ENCODE peak calls at places on chromosomes 6 and 20, in seven cellular contexts. U is tibial nerve; E is NCI-H446; K is lower lobe of right lung; V is naive thymus-derived CD8-positive, alpha-beta T cell; P is activated naive CD8-positive, alpha-beta T cell treated with anti-CD3 and anti-CD28 coated beads for 36 hours; R is left lung. Y is an unnamed sample.

GRCh38 chr20:58479666-58480454 is 35.3 kb downstream of the APCDD1L start:
- DNase-seq in V (no peak), R (no peak), U (no peak), P (no peak), K (no peak), E (no peak), Y (no peak)

GRCh38 chr20:3660262-3661059 is 2.7 kb downstream of the GFRA4 start:
- DNase-seq in K (no peak), E (no peak), P (no peak), R (no peak), U (no peak), V (no peak), Y (no peak)

GRCh38 chr20:50223321-50223995 is 32.8 kb downstream of the CEBPB start:
- DNase-seq in K (peak; percentile 64), U (no peak), P (no peak), E (no peak), V (no peak), R (no peak), Y (no peak)

GRCh38 chr6:6004147-6004995 is 2.4 kb downstream of the NRN1 start:
- DNase-seq in K (no peak), U (no peak), P (no peak), R (no peak), E (no peak), V (no peak), Y (no peak)

GRCh38 chr6:137387365-137387764 is 106.8 kb downstream of the OLIG3 start:
- DNase-seq in V (no peak), E (no peak), P (no peak), R (no peak), K (no peak), U (no peak), Y (no peak)

GRCh38 chr20:63933646-63934045 is 22.6 kb downstream of the UCKL1 start:
- DNase-seq in K (no peak), P (no peak), R (no peak), U (no peak), V (no peak), E (no peak), Y (no peak)

GRCh38 chr6:41367061-41367460 is 31.7 kb downstream of the NCR2 start:
- DNase-seq in V (no peak), U (no peak), E (no peak), K (no peak), P (no peak), R (no peak), Y (peak; percentile 37)

GRCh38 chr6:82056567-82056966 is 191.0 kb downstream of the IBTK start:
- DNase-seq in E (no peak), K (no peak), P (no peak), U (no peak), V (no peak), R (no peak), Y (no peak)

GRCh38 chr20:8722277-8722928 is 346.5 kb upstream of the PLCB4 start:
- DNase-seq in R (no peak), P (no peak), E (peak; percentile 86), V (peak; percentile 32), K (no peak), U (no peak), Y (no peak)

GRCh38 chr6:11744753-11745152 is 33.9 kb downstream of the ADTRP start:
- DNase-seq in K (peak; percentile 55), R (peak; percentile 71), V (no peak), E (peak; percentile 49), P (no peak), U (peak; percentile 62), Y (no peak)